ENCODE peak calls at places on chromosomes 1 and 21, in ten cellular contexts. Y, D, E, T, J, B, I, X, N and H are unnamed samples.
A peak's percentile ranks its signal among the peaks of the same experiment; 100 is the strongest.

GRCh38 chr1:170765712-170766330 is 101.9 kb downstream of the PRRX1 start:
- DNase-seq in T (no peak), I (no peak), E (no peak), D (peak; percentile 41), J (peak; percentile 1), N (no peak), X (peak; percentile 70), B (no peak), Y (no peak), H (no peak)

GRCh38 chr1:95793893-95794292 is 559.9 kb downstream of the RWDD3 start:
- DNase-seq in N (no peak), D (peak; percentile 78), Y (peak; percentile 9), I (no peak), T (peak; percentile 13), E (no peak), X (peak; percentile 8), B (no peak), J (no peak), H (no peak)

GRCh38 chr1:15154480-15155036 is 1.0 kb downstream of the TMEM51 start:
- DNase-seq in T (peak; percentile 40), E (no peak), Y (peak; percentile 42), J (no peak), N (no peak), X (peak; percentile 33), B (no peak), I (no peak), D (peak; percentile 80), H (no peak)

GRCh38 chr1:150171801-150172200 is 22.1 kb downstream of the PLEKHO1 start:
- DNase-seq in B (no peak), X (no peak), J (no peak), E (no peak), T (no peak), N (no peak), Y (no peak), D (no peak), I (no peak), H (no peak)

GRCh38 chr1:98422821-98423220 is 238.7 kb upstream of the SNX7 start:
- DNase-seq in Y (no peak), T (no peak), X (peak; percentile 20), D (no peak), E (no peak), N (no peak), B (no peak), I (no peak), J (no peak), H (no peak)

GRCh38 chr1:186930248-186930647 is 101.5 kb downstream of the PLA2G4A start:
- DNase-seq in T (no peak), B (no peak), Y (no peak), X (peak; percentile 46), I (no peak), E (no peak), N (no peak), D (no peak), J (no peak), H (no peak)

GRCh38 chr1:229025576-229025975 is 245.3 kb upstream of the RAB4A start:
- DNase-seq in D (no peak), B (no peak), E (no peak), X (no peak), J (no peak), T (no peak), N (no peak), Y (no peak), I (no peak), H (no peak)

GRCh38 chr1:9080704-9081291 is 11.4 kb upstream of the SLC2A5 start:
- DNase-seq in B (no peak), I (no peak), E (no peak), N (no peak), J (no peak), T (no peak), Y (peak; percentile 45), X (no peak), D (no peak), H (peak; percentile 41)

GRCh38 chr1:9039761-9040658 is 13.8 kb upstream of the SLC2A7 start:
- DNase-seq in E (no peak), X (no peak), I (no peak), Y (no peak), D (no peak), B (no peak), T (no peak), N (no peak), J (no peak), H (no peak)

GRCh38 chr1:98147280-98147679 is 226.4 kb upstream of the DPYD start:
- DNase-seq in E (no peak), Y (no peak), N (no peak), I (no peak), B (no peak), T (no peak), D (no peak), J (no peak), X (no peak), H (no peak)

GRCh38 chr21:45571641-45572040 is 29.4 kb upstream of the SLC19A1 start:
- DNase-seq in Y (no peak), B (no peak), D (no peak), T (no peak), I (no peak), X (no peak), N (no peak), J (no peak), E (no peak), H (no peak)

GRCh38 chr1:235923466-235924008 is 56.8 kb upstream of the LYST start:
- DNase-seq in X (peak; percentile 69), I (no peak), Y (peak; percentile 33), J (no peak), B (no peak), N (no peak), E (no peak), T (no peak), D (no peak), H (no peak)

GRCh38 chr21:46098303-46099141 is 610 bp downstream of the COL6A2 start:
- DNase-seq in E (no peak), N (peak; percentile 25), T (no peak), B (no peak), I (no peak), X (peak; percentile 60), Y (no peak), J (no peak), D (peak; percentile 62), H (no peak)

GRCh38 chr1:16720403-16721223 is 19.7 kb upstream of the RNU1-4 start:
- DNase-seq in N (no peak), X (no peak), I (no peak), B (no peak), J (no peak), E (no peak), D (no peak), Y (no peak), T (no peak), H (no peak)

GRCh38 chr1:66168919-66169725 is 364.8 kb upstream of the SGIP1 start:
- DNase-seq in T (no peak), I (no peak), J (no peak), Y (no peak), B (no peak), N (no peak), D (peak; percentile 5), X (no peak), E (no peak), H (no peak)

GRCh38 chr1:183945432-183946308 is 91.9 kb downstream of the COLGALT2 start:
- DNase-seq in N (no peak), T (no peak), D (peak; percentile 92), Y (no peak), X (no peak), B (no peak), I (no peak), E (no peak), J (no peak), H (no peak)

GRCh38 chr1:21220815-21221214 is 44.1 kb upstream of the EIF4G3 start:
- DNase-seq in T (peak; percentile 28), E (no peak), I (no peak), Y (no peak), X (peak; percentile 88), D (no peak), J (no peak), B (no peak), N (no peak), H (no peak)

GRCh38 chr1:212699104-212699838 is 369 bp downstream of the BATF3 start:
- DNase-seq in E (no peak), J (no peak), D (peak; percentile 88), I (peak; percentile 26), T (peak; percentile 65), Y (peak; percentile 80), N (peak; percentile 72), B (no peak), X (peak; percentile 80), H (no peak)

GRCh38 chr21:42973309-42973990 is 912 bp upstream of the PKNOX1 start:
- DNase-seq in B (no peak), I (no peak), X (no peak), Y (no peak), E (no peak), D (no peak), J (no peak), N (no peak), T (no peak), H (no peak)

GRCh38 chr1:227447531-227447990 is 115.8 kb upstream of the ZNF678 start:
- DNase-seq in Y (peak; percentile 57), X (peak; percentile 70), E (no peak), I (no peak), J (no peak), B (no peak), T (peak; percentile 80), D (peak; percentile 79), N (no peak), H (no peak)

GRCh38 chr1:228345201-228345930 is 61.3 kb downstream of the TRIM11 start:
- DNase-seq in B (no peak), N (no peak), D (no peak), J (no peak), E (peak; percentile 7), I (peak; percentile 1), T (no peak), Y (peak; percentile 0), X (no peak), H (no peak)

GRCh38 chr21:42110691-42111469 is 39.8 kb downstream of the UMODL1 start:
- DNase-seq in X (no peak), Y (no peak), T (no peak), J (no peak), D (no peak), B (no peak), E (no peak), N (no peak), I (no peak), H (no peak)

GRCh38 chr1:214678386-214678785 is 75.4 kb downstream of the CENPF start:
- DNase-seq in B (no peak), X (peak; percentile 56), Y (peak; percentile 15), D (no peak), J (no peak), E (no peak), T (no peak), N (no peak), I (no peak), H (no peak)

GRCh38 chr1:198330982-198331620 is 174.3 kb downstream of the NEK7 start:
- DNase-seq in D (peak; percentile 13), X (no peak), J (no peak), B (no peak), Y (no peak), I (no peak), N (no peak), T (no peak), E (no peak), H (no peak)

GRCh38 chr1:230379928-230380327 is 46.2 kb downstream of the PGBD5 start:
- DNase-seq in N (no peak), X (no peak), J (no peak), T (peak; percentile 37), D (no peak), I (no peak), Y (no peak), E (no peak), B (no peak), H (no peak)

GRCh38 chr1:45177452-45177851 is 29.0 kb downstream of the ZSWIM5 start:
- DNase-seq in Y (no peak), B (no peak), J (no peak), N (no peak), D (no peak), E (no peak), I (no peak), T (no peak), X (peak; percentile 71), H (no peak)

GRCh38 chr1:45730075-45730779 is 20.2 kb downstream of the IPP start:
- DNase-seq in Y (peak; percentile 36), X (peak; percentile 31), T (no peak), J (no peak), E (no peak), N (no peak), D (peak; percentile 30), B (no peak), I (no peak), H (peak; percentile 70)

GRCh38 chr1:164611754-164612642 is 53.0 kb downstream of the PBX1 start:
- DNase-seq in J (no peak), X (peak; percentile 84), I (no peak), T (no peak), B (no peak), Y (peak; percentile 88), N (no peak), D (peak; percentile 71), E (no peak), H (peak; percentile 57)